ENCODE peak calls at places on chromosomes 16 and 17, in five cellular contexts. Z, L, R, P and H are unnamed samples.

GRCh38 chr17:37516131-37516561 is 26.5 kb downstream of the DUSP14 start:
- DNase-seq in L (no peak), P (peak; percentile 23), R (no peak), Z (no peak), H (no peak)

GRCh38 chr17:59435238-59435637 is 103.8 kb downstream of the YPEL2 start:
- DNase-seq in L (no peak), P (peak; percentile 77), R (no peak), Z (no peak), H (no peak)

GRCh38 chr17:77373298-77374169 is 232.8 kb downstream of the SEC14L1 start:
- DNase-seq in P (no peak), R (peak; percentile 71), L (no peak), Z (no peak), H (no peak)

GRCh38 chr17:7786866-7787265 is 47.2 kb upstream of the KDM6B start:
- DNase-seq in P (no peak), Z (no peak), R (no peak), L (no peak), H (no peak)

GRCh38 chr16:87613961-87614360 is 11.7 kb downstream of the JPH3 start:
- DNase-seq in P (no peak), R (no peak), L (no peak), Z (no peak), H (no peak)

GRCh38 chr17:7809086-7809790 is 24.8 kb upstream of the KDM6B start:
- DNase-seq in R (no peak), L (no peak), Z (no peak), P (no peak), H (no peak)

GRCh38 chr16:67154578-67155304 is 3.9 kb upstream of the B3GNT9 start:
- DNase-seq in L (no peak), Z (no peak), P (no peak), R (no peak), H (no peak)

GRCh38 chr17:17056167-17056562 is 13.9 kb downstream of the MPRIP start:
- DNase-seq in Z (no peak), P (no peak), R (no peak), L (no peak), H (no peak)

GRCh38 chr17:57293077-57293476 is 36.8 kb downstream of the MSI2 start:
- DNase-seq in P (peak; percentile 21), Z (no peak), R (no peak), L (no peak), H (no peak)

GRCh38 chr17:79201119-79201518 is 126.5 kb downstream of the ENGASE start:
- DNase-seq in P (no peak), Z (no peak), R (no peak), L (no peak), H (no peak)

GRCh38 chr17:41547378-41547841 is 19.3 kb upstream of the KRT19 start:
- DNase-seq in P (peak; percentile 25), L (no peak), R (no peak), Z (no peak), H (peak; percentile 43)

GRCh38 chr17:35865412-35866355 is 3.0 kb downstream of the HEATR9 start:
- DNase-seq in R (no peak), L (no peak), P (peak; percentile 70), Z (no peak), H (no peak)

GRCh38 chr17:63445571-63446217 is 412 bp downstream of the CYB561 start:
- DNase-seq in Z (no peak), L (peak; percentile 56), R (peak; percentile 40), P (no peak), H (peak; percentile 31)

GRCh38 chr16:3497771-3498170 is 2.5 kb upstream of the C16orf90 start:
- DNase-seq in Z (no peak), L (no peak), R (no peak), P (no peak), H (no peak)

GRCh38 chr16:11047057-11047456 is 102.7 kb downstream of the CLEC16A start:
- DNase-seq in L (no peak), Z (no peak), P (peak; percentile 50), R (no peak), H (no peak)

GRCh38 chr17:34842235-34842634 is 119.0 kb downstream of the CCT6B start:
- DNase-seq in R (no peak), L (no peak), Z (no peak), P (no peak), H (no peak)

GRCh38 chr17:35242158-35242804 is 591 bp upstream of the SLFN5 start:
- DNase-seq in L (peak; percentile 9), R (peak; percentile 34), Z (no peak), P (peak; percentile 50), H (peak; percentile 72)